ENCODE peak calls at places on chromosomes 7 and 10, in seven cellular contexts. V, S, W, Z, I, N and O are unnamed samples.

GRCh38 chr7:104366390-104366789 is 38.0 kb downstream of the LHFPL3 start:
- DNase-seq in Z (no peak), N (no peak), S (no peak), I (no peak), W (no peak), V (peak; percentile 12), O (no peak)

GRCh38 chr7:129255800-129256199 is 31.0 kb downstream of the AHCYL2 start:
- DNase-seq in N (no peak), Z (no peak), V (no peak), W (no peak), I (no peak), S (no peak), O (no peak)

GRCh38 chr7:90233569-90233968 is 11.4 kb upstream of the CFAP69 start:
- DNase-seq in I (no peak), S (no peak), W (no peak), Z (no peak), V (no peak), N (no peak), O (no peak)

GRCh38 chr10:79400567-79401004 is 44.8 kb downstream of the ZCCHC24 start:
- DNase-seq in W (peak; percentile 79), V (no peak), N (peak; percentile 87), I (peak; percentile 73), S (no peak), Z (peak; percentile 58), O (peak; percentile 78)

GRCh38 chr10:84336406-84336805 is 8.0 kb downstream of the CCSER2 start:
- DNase-seq in N (no peak), V (no peak), S (no peak), I (no peak), W (no peak), Z (no peak), O (peak; percentile 54)

GRCh38 chr10:71948496-71949067 is 15.6 kb upstream of the CHST3 start:
- DNase-seq in N (no peak), Z (no peak), V (no peak), S (no peak), I (no peak), W (no peak), O (peak; percentile 51)

GRCh38 chr10:59894114-59894513 is 12.2 kb downstream of the CCDC6 start:
- DNase-seq in W (no peak), V (no peak), Z (peak; percentile 77), S (peak; percentile 85), I (peak; percentile 52), N (peak; percentile 72), O (no peak)

GRCh38 chr10:71081229-71081560 is 131.2 kb upstream of the UNC5B start:
- DNase-seq in S (no peak), V (no peak), I (no peak), Z (no peak), N (no peak), W (no peak), O (peak; percentile 0)

GRCh38 chr7:417625-417889 is 102.1 kb downstream of the PDGFA start:
- DNase-seq in I (no peak), W (no peak), N (no peak), S (no peak), V (no peak), Z (no peak), O (no peak)

GRCh38 chr10:108204528-108205313 is 1040.2 kb upstream of the SORCS1 start:
- DNase-seq in S (peak; percentile 16), W (peak; percentile 45), Z (no peak), N (no peak), V (no peak), I (no peak), O (peak; percentile 37)

GRCh38 chr7:23067271-23067670 is 38.3 kb upstream of the KLHL7 start:
- DNase-seq in S (peak; percentile 52), W (no peak), V (no peak), N (no peak), I (no peak), Z (no peak), O (no peak)

GRCh38 chr7:151083071-151083823 is at the start of gene TMUB1:
- DNase-seq in W (peak; percentile 65), N (peak; percentile 97), S (no peak), I (peak; percentile 90), Z (peak; percentile 84), V (peak; percentile 86), O (peak; percentile 44)